ENCODE peak calls at places on chromosomes 4 and X, in four cellular contexts. One of them, this sample, is unnamed.

GRCh38 chr4:75345436-75345835 is 168.8 kb downstream of the RCHY1 start:
- DNase-seq in CD8-positive, alpha-beta T cell: no peak
- DNase-seq in left lung: no peak
- DNase-seq in progenitor cell of endocrine pancreas: no peak
- DNase-seq in this sample: no peak

GRCh38 chr4:14379148-14379547 is 623.1 kb upstream of the CPEB2 start:
- DNase-seq in CD8-positive, alpha-beta T cell: no peak
- DNase-seq in progenitor cell of endocrine pancreas: no peak
- DNase-seq in left lung: no peak
- DNase-seq in this sample: no peak

GRCh38 chr4:120703908-120704307 is 218.6 kb downstream of the PRDM5 start:
- DNase-seq in CD8-positive, alpha-beta T cell: no peak
- DNase-seq in progenitor cell of endocrine pancreas: no peak
- DNase-seq in left lung: no peak
- DNase-seq in this sample: no peak

GRCh38 chr4:92121099-92121498 is 182.7 kb upstream of the GRID2 start:
- DNase-seq in left lung: peak; percentile 26
- DNase-seq in CD8-positive, alpha-beta T cell: no peak
- DNase-seq in progenitor cell of endocrine pancreas: no peak
- DNase-seq in this sample: no peak

GRCh38 chr4:74230902-74231499 is 73.1 kb downstream of the MTHFD2L start:
- DNase-seq in left lung: no peak
- DNase-seq in progenitor cell of endocrine pancreas: no peak
- DNase-seq in CD8-positive, alpha-beta T cell: no peak
- DNase-seq in this sample: no peak

GRCh38 chrX:39258331-39258730 is 457.1 kb downstream of the MID1IP1 start:
- DNase-seq in progenitor cell of endocrine pancreas: no peak
- DNase-seq in CD8-positive, alpha-beta T cell: no peak
- DNase-seq in left lung: no peak
- DNase-seq in this sample: no peak

GRCh38 chrX:80747832-80748231 is 61.8 kb downstream of the BRWD3 start:
- DNase-seq in left lung: no peak
- DNase-seq in CD8-positive, alpha-beta T cell: no peak
- DNase-seq in progenitor cell of endocrine pancreas: no peak
- DNase-seq in this sample: no peak

GRCh38 chrX:418927-419729 is 32.4 kb upstream of the PPP2R3B start:
- DNase-seq in progenitor cell of endocrine pancreas: no peak
- DNase-seq in left lung: peak; percentile 76
- DNase-seq in CD8-positive, alpha-beta T cell: no peak
- DNase-seq in this sample: no peak

GRCh38 chr4:8719421-8719820 is 126.9 kb downstream of the CPZ start:
- DNase-seq in progenitor cell of endocrine pancreas: no peak
- DNase-seq in CD8-positive, alpha-beta T cell: no peak
- DNase-seq in left lung: no peak
- DNase-seq in this sample: no peak

GRCh38 chr4:175369087-175369486 is 443.0 kb downstream of the GPM6A start:
- DNase-seq in CD8-positive, alpha-beta T cell: no peak
- DNase-seq in left lung: no peak
- DNase-seq in progenitor cell of endocrine pancreas: no peak
- DNase-seq in this sample: no peak

GRCh38 chr4:150268444-150268843 is 190.2 kb downstream of the DCLK2 start:
- DNase-seq in CD8-positive, alpha-beta T cell: no peak
- DNase-seq in left lung: no peak
- DNase-seq in progenitor cell of endocrine pancreas: no peak
- DNase-seq in this sample: no peak

GRCh38 chr4:78004270-78004669 is 52.9 kb upstream of the FRAS1 start:
- DNase-seq in CD8-positive, alpha-beta T cell: no peak
- DNase-seq in progenitor cell of endocrine pancreas: no peak
- DNase-seq in left lung: no peak
- DNase-seq in this sample: no peak

GRCh38 chr4:109691411-109691920 is 11.8 kb downstream of the CASP6 start:
- DNase-seq in left lung: no peak
- DNase-seq in progenitor cell of endocrine pancreas: no peak
- DNase-seq in CD8-positive, alpha-beta T cell: no peak
- DNase-seq in this sample: no peak

GRCh38 chr4:176320340-176320975 is 692 bp downstream of the SPCS3 start:
- DNase-seq in left lung: peak; percentile 98
- DNase-seq in progenitor cell of endocrine pancreas: peak; percentile 49
- DNase-seq in CD8-positive, alpha-beta T cell: peak; percentile 64
- DNase-seq in this sample: peak; percentile 93

GRCh38 chr4:114399085-114399484 is 199.5 kb upstream of the UGT8 start:
- DNase-seq in CD8-positive, alpha-beta T cell: no peak
- DNase-seq in progenitor cell of endocrine pancreas: no peak
- DNase-seq in left lung: no peak
- DNase-seq in this sample: no peak

GRCh38 chrX:110442631-110443030 is 84.0 kb downstream of the RTL9 start:
- DNase-seq in left lung: no peak
- DNase-seq in progenitor cell of endocrine pancreas: no peak
- DNase-seq in CD8-positive, alpha-beta T cell: no peak
- DNase-seq in this sample: no peak

GRCh38 chrX:7149421-7149820 is 1.5 kb upstream of the PUDP start:
- DNase-seq in left lung: no peak
- DNase-seq in progenitor cell of endocrine pancreas: no peak
- DNase-seq in CD8-positive, alpha-beta T cell: no peak
- DNase-seq in this sample: no peak

GRCh38 chrX:114798902-114799301 is 215.0 kb downstream of the HTR2C start:
- DNase-seq in progenitor cell of endocrine pancreas: no peak
- DNase-seq in left lung: no peak
- DNase-seq in CD8-positive, alpha-beta T cell: no peak
- DNase-seq in this sample: no peak

GRCh38 chr4:48360966-48361470 is 19.7 kb downstream of the SLAIN2 start:
- DNase-seq in CD8-positive, alpha-beta T cell: no peak
- DNase-seq in progenitor cell of endocrine pancreas: no peak
- DNase-seq in left lung: no peak
- DNase-seq in this sample: no peak

GRCh38 chrX:10636337-10636736 is 16.0 kb upstream of the MID1 start:
- DNase-seq in progenitor cell of endocrine pancreas: no peak
- DNase-seq in left lung: no peak
- DNase-seq in CD8-positive, alpha-beta T cell: no peak
- DNase-seq in this sample: no peak

GRCh38 chrX:44897539-44897938 is 24.6 kb downstream of the KDM6A start:
- DNase-seq in progenitor cell of endocrine pancreas: no peak
- DNase-seq in left lung: no peak
- DNase-seq in CD8-positive, alpha-beta T cell: no peak
- DNase-seq in this sample: no peak

GRCh38 chr4:170872794-170873193 is 783.0 kb upstream of the AADAT start:
- DNase-seq in left lung: no peak
- DNase-seq in progenitor cell of endocrine pancreas: no peak
- DNase-seq in CD8-positive, alpha-beta T cell: no peak
- DNase-seq in this sample: no peak

GRCh38 chrX:16923157-16923556 is 23.3 kb upstream of the REPS2 start:
- DNase-seq in CD8-positive, alpha-beta T cell: no peak
- DNase-seq in left lung: no peak
- DNase-seq in progenitor cell of endocrine pancreas: no peak
- DNase-seq in this sample: no peak

GRCh38 chr4:153520871-153521329 is 54.7 kb downstream of the TMEM131L start:
- DNase-seq in progenitor cell of endocrine pancreas: no peak
- DNase-seq in CD8-positive, alpha-beta T cell: no peak
- DNase-seq in left lung: no peak
- DNase-seq in this sample: no peak

GRCh38 chrX:122880952-122881351 is 303.1 kb upstream of the GRIA3 start:
- DNase-seq in CD8-positive, alpha-beta T cell: no peak
- DNase-seq in left lung: no peak
- DNase-seq in progenitor cell of endocrine pancreas: no peak
- DNase-seq in this sample: no peak

GRCh38 chr4:130545596-130545995 is 1449.6 kb downstream of the C4orf33 start:
- DNase-seq in left lung: no peak
- DNase-seq in progenitor cell of endocrine pancreas: no peak
- DNase-seq in CD8-positive, alpha-beta T cell: no peak
- DNase-seq in this sample: no peak

GRCh38 chr4:8345053-8345945 is 75.7 kb downstream of the HTRA3 start:
- DNase-seq in left lung: peak; percentile 43
- DNase-seq in progenitor cell of endocrine pancreas: no peak
- DNase-seq in CD8-positive, alpha-beta T cell: no peak
- DNase-seq in this sample: no peak

GRCh38 chr4:948936-949300 is 16.7 kb downstream of the TMEM175 start:
- DNase-seq in progenitor cell of endocrine pancreas: no peak
- DNase-seq in CD8-positive, alpha-beta T cell: no peak
- DNase-seq in left lung: no peak
- DNase-seq in this sample: no peak

GRCh38 chr4:40763228-40763716 is 13.5 kb downstream of the NSUN7 start:
- DNase-seq in left lung: no peak
- DNase-seq in progenitor cell of endocrine pancreas: no peak
- DNase-seq in CD8-positive, alpha-beta T cell: no peak
- DNase-seq in this sample: no peak

GRCh38 chrX:127317159-127317558 is 497.6 kb downstream of the PRR32 start:
- DNase-seq in CD8-positive, alpha-beta T cell: no peak
- DNase-seq in progenitor cell of endocrine pancreas: no peak
- DNase-seq in left lung: no peak
- DNase-seq in this sample: no peak

GRCh38 chrX:13750204-13750603 is 15.7 kb downstream of the OFD1 start:
- DNase-seq in left lung: no peak
- DNase-seq in progenitor cell of endocrine pancreas: no peak
- DNase-seq in CD8-positive, alpha-beta T cell: no peak
- DNase-seq in this sample: no peak

GRCh38 chr4:19213388-19213787 is 1038.3 kb upstream of the SLIT2 start:
- DNase-seq in CD8-positive, alpha-beta T cell: no peak
- DNase-seq in left lung: no peak
- DNase-seq in progenitor cell of endocrine pancreas: no peak
- DNase-seq in this sample: no peak

GRCh38 chr4:143587703-143588102 is 74.2 kb downstream of the SMARCA5 start:
- DNase-seq in CD8-positive, alpha-beta T cell: no peak
- DNase-seq in left lung: no peak
- DNase-seq in progenitor cell of endocrine pancreas: no peak
- DNase-seq in this sample: no peak

GRCh38 chrX:9373789-9374188 is 91.1 kb upstream of the TBL1X start:
- DNase-seq in left lung: no peak
- DNase-seq in CD8-positive, alpha-beta T cell: no peak
- DNase-seq in progenitor cell of endocrine pancreas: no peak
- DNase-seq in this sample: no peak

GRCh38 chrX:43958529-43958928 is 14.7 kb downstream of the NDP start:
- DNase-seq in progenitor cell of endocrine pancreas: no peak
- DNase-seq in CD8-positive, alpha-beta T cell: no peak
- DNase-seq in left lung: no peak
- DNase-seq in this sample: no peak

GRCh38 chr4:184612089-184612488 is 37.2 kb downstream of the CASP3 start:
- DNase-seq in progenitor cell of endocrine pancreas: no peak
- DNase-seq in left lung: no peak
- DNase-seq in CD8-positive, alpha-beta T cell: no peak
- DNase-seq in this sample: no peak
- TF ChIP-seq CTCF in progenitor cell of endocrine pancreas: no peak
- TF ChIP-seq CTCF in left lung: no peak
- TF ChIP-seq CTCF in CD8-positive, alpha-beta T cell: no peak
- TF ChIP-seq CTCF in this sample: no peak

DNA sequence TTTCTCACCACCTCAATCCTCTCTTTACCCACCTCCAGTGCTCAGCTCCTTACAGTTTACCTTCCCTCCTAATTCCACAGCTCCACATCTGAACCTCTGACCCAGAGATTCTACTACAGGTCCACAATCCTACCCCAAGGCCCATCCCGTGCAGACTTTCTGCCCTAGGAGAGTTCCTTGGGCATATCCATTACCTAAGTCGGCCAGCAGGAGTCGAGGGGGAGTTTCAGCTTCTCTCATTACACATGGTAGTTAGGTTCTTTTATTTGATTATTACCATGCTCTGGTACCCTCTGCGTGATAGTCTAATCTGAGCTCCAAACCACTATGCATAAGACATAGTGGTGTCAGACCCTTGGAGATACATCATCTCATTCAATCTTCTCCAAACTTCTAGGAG is 117.9 kb downstream of the SH3RF1 start:
- DNase-seq in progenitor cell of endocrine pancreas: no peak
- DNase-seq in left lung: no peak
- DNase-seq in CD8-positive, alpha-beta T cell: no peak
- DNase-seq in this sample: no peak
- TF ChIP-seq CTCF in progenitor cell of endocrine pancreas: peak; percentile 13
- TF ChIP-seq CTCF in left lung: no peak
- TF ChIP-seq CTCF in CD8-positive, alpha-beta T cell: no peak
- TF ChIP-seq CTCF in this sample: no peak

DNA sequence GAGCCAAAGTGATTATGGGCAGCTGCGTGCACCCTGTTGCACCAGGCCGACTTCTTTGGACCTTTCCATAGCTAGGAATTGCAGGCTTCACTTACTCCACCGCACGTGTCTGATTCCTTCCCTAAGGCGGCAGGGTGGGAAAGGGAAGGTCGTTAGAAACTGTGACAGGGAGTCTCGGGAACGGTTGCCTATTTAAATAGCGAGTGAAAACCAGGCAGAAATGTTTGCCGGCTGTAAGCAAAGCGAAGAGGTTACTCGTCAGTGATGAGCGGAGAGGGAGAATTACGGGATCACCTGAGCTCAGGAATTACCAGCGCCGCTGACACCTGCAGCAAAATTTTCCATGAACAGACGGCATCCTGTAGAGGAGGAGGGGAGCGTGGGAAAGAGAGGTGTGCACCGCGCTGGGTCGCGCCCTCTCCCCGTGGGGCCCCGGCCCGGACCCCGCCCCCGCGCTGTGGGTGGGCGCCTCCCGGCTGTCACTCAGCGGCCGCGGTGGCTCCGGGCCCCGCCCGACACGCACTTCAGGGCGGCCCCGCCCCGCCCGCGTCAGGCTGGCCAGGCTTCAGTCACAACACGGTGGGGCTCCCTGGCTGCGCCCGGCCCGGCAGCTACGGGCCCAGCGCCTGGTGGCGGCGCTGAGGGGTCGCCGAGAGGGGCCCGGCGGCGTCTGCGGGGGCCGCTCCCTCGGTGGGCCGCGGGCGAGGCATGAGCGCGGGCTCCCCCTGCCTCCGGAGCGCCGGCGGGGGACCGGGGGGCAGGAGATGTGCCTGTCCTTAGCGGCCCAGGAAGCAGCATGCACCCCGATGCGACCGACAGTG is at the start of gene SNX25:
- DNase-seq in left lung: peak; percentile 95
- DNase-seq in CD8-positive, alpha-beta T cell: peak; percentile 68
- DNase-seq in progenitor cell of endocrine pancreas: peak; percentile 88
- DNase-seq in this sample: peak; percentile 95
- TF ChIP-seq CTCF in left lung: no peak
- TF ChIP-seq CTCF in CD8-positive, alpha-beta T cell: no peak
- TF ChIP-seq CTCF in progenitor cell of endocrine pancreas: peak; percentile 42
- TF ChIP-seq CTCF in this sample: peak; percentile 46

GRCh38 chr4:180557348-180557747 is 1685.9 kb upstream of the TENM3 start:
- DNase-seq in progenitor cell of endocrine pancreas: no peak
- DNase-seq in CD8-positive, alpha-beta T cell: no peak
- DNase-seq in left lung: no peak
- DNase-seq in this sample: no peak
- TF ChIP-seq CTCF in progenitor cell of endocrine pancreas: peak; percentile 30
- TF ChIP-seq CTCF in CD8-positive, alpha-beta T cell: no peak
- TF ChIP-seq CTCF in left lung: no peak
- TF ChIP-seq CTCF in this sample: no peak